ENCODE peak calls at places on chromosomes 13 and 19, in four cellular contexts. B is HepG2, A is K562, U is GM12878. T is an unnamed sample.

GRCh38 chr19:5306531-5306930 is 34.1 kb downstream of the PTPRS start:
- DNase-seq in A (no peak), B (no peak), U (no peak), T (no peak)

GRCh38 chr13:36297259-36297599 is 385 bp downstream of the CCDC169 start:
- DNase-seq in A (no peak), U (no peak), B (no peak), T (no peak)

GRCh38 chr19:366951-367350 is 22.4 kb upstream of the MIER2 start:
- DNase-seq in U (no peak), B (no peak), A (no peak), T (no peak)

GRCh38 chr13:64278493-64278892 is 2862.8 kb upstream of the PCDH20 start:
- DNase-seq in B (no peak), A (no peak), U (no peak), T (no peak)

GRCh38 chr19:53982611-53983010 is 8.8 kb upstream of the CACNG6 start:
- DNase-seq in B (no peak), A (no peak), U (no peak), T (no peak)

GRCh38 chr13:106619688-106620555 is 52.0 kb upstream of the ARGLU1 start:
- DNase-seq in U (peak; percentile 2), A (peak; percentile 49), B (peak; percentile 40), T (peak; percentile 55)

GRCh38 chr13:33279898-33280549 is 5.5 kb downstream of the STARD13 start:
- DNase-seq in B (peak; percentile 47), U (no peak), A (no peak), T (no peak)

GRCh38 chr19:33005440-33005839 is 33.4 kb downstream of the FAAP24 start:
- DNase-seq in B (no peak), A (no peak), U (no peak), T (no peak)

GRCh38 chr19:29293736-29294342 is 80.9 kb upstream of the UQCRFS1 start:
- DNase-seq in B (no peak), U (no peak), A (no peak), T (no peak)

GRCh38 chr13:52713894-52714293 is 25.7 kb downstream of the CNMD start:
- DNase-seq in U (no peak), A (no peak), B (no peak), T (no peak)
- TF ChIP-seq FOXK2 in U (no peak), A (no peak), B (no peak), T (no peak)

DNA sequence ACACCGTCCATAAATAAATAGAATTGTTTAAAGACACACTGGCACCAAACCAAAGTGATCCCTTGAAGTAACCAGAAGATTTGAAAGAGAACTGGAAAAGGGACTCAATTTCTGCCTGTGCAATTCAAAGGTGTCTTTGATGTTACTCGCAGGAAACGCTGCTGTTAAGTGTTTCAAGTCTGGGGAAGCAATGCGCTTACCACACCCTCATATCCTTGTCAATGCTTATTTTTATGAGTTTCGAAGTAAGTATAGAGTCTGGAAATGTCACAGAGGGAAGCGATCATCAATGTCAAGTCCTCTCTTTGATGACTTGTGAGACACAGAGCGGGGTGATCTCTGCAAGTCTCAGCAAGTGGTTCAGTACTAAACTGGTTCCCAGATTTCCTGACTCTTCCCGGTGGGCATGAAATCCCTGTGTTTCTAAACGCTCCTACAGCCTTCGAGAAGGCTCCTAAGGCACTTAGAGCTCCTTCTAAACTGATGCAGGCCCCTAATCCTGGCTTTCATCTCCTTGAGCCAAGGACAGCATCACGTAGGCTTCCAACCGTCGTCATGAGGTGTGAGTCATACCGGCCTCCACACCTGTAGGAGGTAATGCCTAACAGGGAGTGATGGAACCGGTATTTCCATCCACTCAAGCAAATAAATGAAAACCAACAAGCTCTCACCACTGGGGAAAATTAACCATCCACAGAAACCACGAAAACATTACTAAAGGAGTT is 22.8 kb downstream of the SYDE1 start:
- DNase-seq in U (no peak), A (no peak), B (no peak), T (no peak)
- TF ChIP-seq FOXK2 in U (no peak), A (no peak), B (no peak), T (no peak)

GRCh38 chr13:51589793-51590192 is 5.5 kb downstream of the WDFY2 start:
- DNase-seq in B (no peak), U (no peak), A (no peak), T (no peak)
- TF ChIP-seq FOXK2 in B (no peak), U (no peak), A (no peak), T (no peak)

GRCh38 chr13:26539738-26540292 is 17.7 kb upstream of the WASF3 start:
- DNase-seq in U (no peak), A (no peak), B (no peak), T (no peak)

GRCh38 chr13:26540319-26540718 is 17.2 kb upstream of the WASF3 start:
- DNase-seq in A (no peak), B (no peak), U (no peak), T (no peak)

GRCh38 chr13:26544707-26545106 is 12.8 kb upstream of the WASF3 start:
- DNase-seq in B (peak; percentile 67), A (no peak), U (no peak), T (no peak)

GRCh38 chr13:26541041-26541440 is 16.4 kb upstream of the WASF3 start:
- DNase-seq in B (no peak), U (no peak), A (no peak), T (no peak)

DNA sequence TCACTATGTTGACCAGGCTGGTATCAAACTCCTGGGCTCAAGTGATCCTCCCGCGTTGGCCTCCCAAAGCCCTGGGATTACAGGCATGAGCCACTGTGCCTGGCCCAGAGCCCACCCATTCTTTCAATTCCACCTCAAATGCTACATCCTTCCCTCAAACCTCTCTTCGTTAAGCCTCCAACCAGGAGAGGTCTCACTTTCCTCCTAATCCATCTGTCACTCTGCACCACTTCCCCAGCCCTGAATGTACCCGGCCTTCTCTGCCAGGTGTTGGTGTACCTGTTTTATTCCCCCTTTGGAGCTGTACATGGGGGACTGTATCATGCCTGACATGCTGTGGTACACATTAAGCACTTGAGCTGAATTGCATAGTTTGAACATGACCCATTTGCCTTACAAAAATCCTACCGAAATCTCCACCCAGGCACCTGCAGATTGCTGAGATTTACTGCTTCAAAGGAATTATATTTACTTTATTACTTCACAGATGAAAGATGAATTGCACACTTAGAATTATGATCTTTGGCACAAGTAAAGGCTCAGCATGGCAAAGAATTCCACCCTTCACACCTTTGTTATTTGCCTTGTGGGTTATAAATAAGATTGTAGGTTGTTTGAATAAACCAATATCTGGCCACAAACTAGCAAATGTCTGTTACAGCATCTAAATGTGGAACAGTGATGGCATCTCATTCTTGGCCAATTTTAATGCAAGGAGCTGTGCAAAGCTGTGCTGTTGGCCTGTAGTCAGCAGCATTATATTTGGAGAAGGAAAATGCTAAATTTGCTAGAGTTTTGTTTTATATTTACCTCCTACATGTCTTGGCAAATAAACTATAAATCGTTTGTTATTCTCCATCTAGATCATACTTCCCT is 15.6 kb upstream of the WASF3 start:
- DNase-seq in A (no peak), B (no peak), U (no peak), T (no peak)
- TF ChIP-seq FOXK2 in A (no peak), B (no peak), U (no peak), T (no peak)

GRCh38 chr19:22519152-22519551 is 97.0 kb upstream of the ZNF98 start:
- DNase-seq in B (no peak), U (no peak), A (no peak), T (no peak)

GRCh38 chr19:22517496-22518411 is 95.6 kb upstream of the ZNF98 start:
- DNase-seq in U (no peak), B (no peak), A (no peak), T (no peak)

DNA sequence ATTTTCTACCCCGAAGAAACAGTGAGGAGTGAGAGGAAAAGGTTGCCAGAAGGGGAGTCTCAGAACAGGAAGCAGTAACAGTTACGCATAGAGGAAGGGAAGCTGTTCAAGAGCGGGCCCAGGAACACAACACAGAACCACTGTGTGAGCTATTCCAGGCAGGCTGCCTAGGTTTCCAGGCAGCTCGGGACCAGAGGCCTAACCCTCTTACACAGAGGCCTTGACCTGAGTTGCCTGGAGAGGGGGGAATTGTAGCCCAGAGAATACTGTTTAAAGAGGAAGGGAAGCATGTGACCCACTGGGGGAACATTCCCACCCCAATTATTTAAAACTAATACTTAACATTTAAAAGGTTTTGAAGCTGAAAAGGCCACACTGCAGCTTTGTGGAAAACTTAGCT is 93.3 kb upstream of the ZNF98 start:
- DNase-seq in A (no peak), U (no peak), B (no peak), T (no peak)
- TF ChIP-seq FOXK2 in A (no peak), U (no peak), B (no peak), T (no peak)

GRCh38 chr19:42246143-42246868 is 3.9 kb upstream of the GSK3A start:
- DNase-seq in B (no peak), A (peak; percentile 59), U (no peak), T (peak; percentile 59)
- TF ChIP-seq FOXK2 in B (no peak), A (no peak), U (no peak), T (no peak)

GRCh38 chr13:94323746-94324408 is 155.6 kb downstream of the DCT start:
- DNase-seq in U (no peak), A (no peak), B (no peak), T (no peak)
- TF ChIP-seq FOXK2 in U (no peak), A (no peak), B (no peak), T (no peak)

GRCh38 chr19:57947088-57947418 is 453 bp downstream of the ZNF256 start:
- DNase-seq in U (no peak), B (no peak), A (no peak), T (no peak)
- TF ChIP-seq FOXK2 in U (no peak), B (no peak), A (no peak), T (no peak)

GRCh38 chr19:48094129-48094842 is 16.3 kb downstream of the PLA2G4C start:
- DNase-seq in B (no peak), U (no peak), A (no peak), T (no peak)

GRCh38 chr19:48090281-48090802 is 20.3 kb downstream of the PLA2G4C start:
- DNase-seq in B (no peak), A (no peak), U (no peak), T (no peak)

GRCh38 chr19:48094843-48095203 is 15.8 kb downstream of the PLA2G4C start:
- DNase-seq in U (no peak), A (no peak), B (no peak), T (no peak)

DNA sequence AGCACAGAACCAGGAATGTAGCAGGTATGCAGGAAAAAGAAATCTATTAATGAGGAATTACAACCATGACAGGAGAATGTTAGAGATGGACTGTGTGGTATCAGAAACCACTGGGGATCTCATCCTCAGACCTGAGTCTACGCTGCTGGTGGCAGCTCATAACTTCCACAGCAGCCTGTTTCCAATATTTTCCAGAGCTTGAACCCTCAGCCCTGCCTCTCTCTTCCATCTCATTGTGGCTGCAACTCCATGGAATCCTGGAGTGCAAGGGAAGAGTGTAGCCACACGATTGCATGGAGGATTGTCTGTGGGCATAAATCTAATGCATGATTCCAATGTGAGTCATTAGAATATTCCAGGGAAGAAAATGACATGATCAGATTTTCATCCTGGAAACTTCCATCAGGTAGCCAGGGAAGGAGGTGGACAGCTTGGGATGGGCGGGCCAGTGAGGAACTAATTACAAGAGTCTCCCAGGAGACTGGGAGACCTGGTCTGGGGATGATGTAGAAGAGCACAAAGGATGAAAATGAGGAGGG is 14.9 kb downstream of the PLA2G4C start:
- DNase-seq in B (no peak), A (no peak), U (no peak), T (no peak)
- TF ChIP-seq FOXK2 in B (no peak), A (no peak), U (no peak), T (no peak)

GRCh38 chr19:38655148-38655824 is 7.8 kb downstream of the ACTN4 start:
- DNase-seq in U (no peak), B (no peak), A (no peak), T (no peak)
- TF ChIP-seq FOXK2 in U (no peak), B (no peak), A (no peak), T (no peak)

T was measured in HEK293T.